ENCODE peak calls at places on chromosomes 16 and 17, in six cellular contexts. U is lung, D is left ventricle myocardium inferior, J is esophagus squamous epithelium, I is mucosa of descending colon, V is psoas muscle. Y is an unnamed sample.

GRCh38 chr16:30896203-30896889 is at the start of gene CTF1:
- DNase-seq in U (peak), D (peak), J (no peak), I (peak), V (peak), Y (peak)

GRCh38 chr17:48174833-48175232 is 67.3 kb downstream of the SNX11 start:
- DNase-seq in U (no peak), D (no peak), J (no peak), I (no peak), V (no peak), Y (no peak)

GRCh38 chr16:77548766-77549165 is 113.9 kb upstream of the ADAMTS18 start:
- DNase-seq in U (no peak), D (no peak), J (no peak), I (no peak), V (no peak), Y (no peak)

GRCh38 chr17:75558666-75559530 is 28.7 kb upstream of the MYO15B start:
- DNase-seq in U (no peak), D (no peak), J (no peak), I (no peak), V (no peak), Y (no peak)

GRCh38 chr17:31279401-31279800 is 17.6 kb downstream of the OMG start:
- DNase-seq in U (no peak), D (no peak), J (no peak), I (no peak), V (no peak), Y (no peak)

GRCh38 chr16:72072514-72073342 is 9.7 kb downstream of the HPR start:
- DNase-seq in U (no peak), D (no peak), J (no peak), I (peak), V (no peak), Y (no peak)

GRCh38 chr16:65249768-65250167 is 127.9 kb upstream of the CDH11 start:
- DNase-seq in U (peak), D (peak), J (no peak), I (peak), V (peak), Y (no peak)

GRCh38 chr17:35795007-35795870 is at the start of gene MMP28:
- DNase-seq in U (peak), D (peak), J (no peak), I (peak), V (peak), Y (no peak)

GRCh38 chr17:18129041-18129502 is 20.5 kb downstream of the MYO15A start:
- DNase-seq in U (peak), D (no peak), J (no peak), I (peak), V (no peak), Y (peak)

GRCh38 chr17:74430385-74430705 is 1.5 kb upstream of the GPRC5C start:
- DNase-seq in U (no peak), D (no peak), J (no peak), I (no peak), V (no peak), Y (no peak)

GRCh38 chr17:48003686-48004120 is 32.8 kb downstream of the CDK5RAP3 start:
- DNase-seq in U (no peak), D (no peak), J (no peak), I (no peak), V (no peak), Y (no peak)

GRCh38 chr16:78216166-78216745 is 116.8 kb downstream of the WWOX start:
- DNase-seq in U (no peak), D (no peak), J (no peak), I (no peak), V (no peak), Y (no peak)

GRCh38 chr17:8593276-8593675 is 37.2 kb downstream of the MYH10 start:
- DNase-seq in U (no peak), D (no peak), J (no peak), I (no peak), V (no peak), Y (no peak)

GRCh38 chr17:61070649-61071048 is 329.0 kb upstream of the TBX2 start:
- DNase-seq in U (no peak), D (no peak), J (no peak), I (no peak), V (no peak), Y (no peak)

GRCh38 chr16:62638324-62638911 is 602.2 kb upstream of the CDH8 start:
- DNase-seq in U (no peak), D (peak), J (no peak), I (no peak), V (no peak), Y (no peak)

GRCh38 chr16:22770866-22771265 is 43.1 kb upstream of the HS3ST2 start:
- DNase-seq in U (no peak), D (no peak), J (no peak), I (no peak), V (no peak), Y (no peak)

GRCh38 chr16:27303256-27304100 is 10.3 kb upstream of the IL4R start:
- DNase-seq in U (no peak), D (no peak), J (no peak), I (no peak), V (no peak), Y (no peak)

GRCh38 chr17:31674717-31675349 is 184.2 kb downstream of the COPRS start:
- DNase-seq in U (no peak), D (no peak), J (no peak), I (no peak), V (no peak), Y (no peak)

GRCh38 chr17:82021728-82022309 is 859 bp downstream of the CENPX start:
- DNase-seq in U (no peak), D (no peak), J (no peak), I (peak), V (no peak), Y (no peak)

GRCh38 chr17:251531-251930 is 70.1 kb upstream of the DOC2B start:
- DNase-seq in U (no peak), D (peak), J (no peak), I (no peak), V (no peak), Y (no peak)

GRCh38 chr17:52604105-52604504 is 445.6 kb upstream of the CA10 start:
- DNase-seq in U (no peak), D (no peak), J (no peak), I (no peak), V (no peak), Y (no peak)

GRCh38 chr17:48025040-48025903 is 12.3 kb downstream of the COPZ2 start:
- DNase-seq in U (peak), D (peak), J (peak), I (peak), V (peak), Y (peak)

GRCh38 chr16:29708917-29709600 is 30.1 kb downstream of the QPRT start:
- DNase-seq in U (no peak), D (no peak), J (no peak), I (no peak), V (no peak), Y (no peak)

GRCh38 chr17:34275881-34276280 is 5.9 kb downstream of the CCL7 start:
- DNase-seq in U (no peak), D (no peak), J (no peak), I (no peak), V (no peak), Y (peak)

GRCh38 chr17:19319771-19320505 is 42.6 kb downstream of the B9D1 start:
- DNase-seq in U (no peak), D (no peak), J (no peak), I (no peak), V (no peak), Y (no peak)

GRCh38 chr17:46976626-46977270 is 2.3 kb downstream of the RPRML start:
- DNase-seq in U (no peak), D (no peak), J (no peak), I (no peak), V (no peak), Y (no peak)

GRCh38 chr17:5044630-5045029 is 9.4 kb upstream of the SLC52A1 start:
- DNase-seq in U (no peak), D (no peak), J (no peak), I (peak), V (no peak), Y (no peak)

GRCh38 chr16:57620316-57621231 is 7.9 kb upstream of the ADGRG1 start:
- DNase-seq in U (peak), D (no peak), J (no peak), I (peak), V (no peak), Y (no peak)

GRCh38 chr16:12602811-12603698 is 200.6 kb downstream of the CPPED1 start:
- DNase-seq in U (no peak), D (no peak), J (no peak), I (no peak), V (no peak), Y (no peak)

GRCh38 chr17:68101075-68101991 is 65.8 kb downstream of the KPNA2 start:
- DNase-seq in U (peak), D (peak), J (peak), I (peak), V (peak), Y (peak)

GRCh38 chr16:54817432-54817831 is 113.2 kb upstream of the IRX5 start:
- DNase-seq in U (peak), D (no peak), J (no peak), I (no peak), V (no peak), Y (no peak)

GRCh38 chr16:2198283-2198682 is 1.9 kb upstream of the CASKIN1 start:
- DNase-seq in U (no peak), D (no peak), J (no peak), I (no peak), V (no peak), Y (no peak)

GRCh38 chr17:50527949-50528474 is 4.5 kb upstream of the EPN3 start:
- DNase-seq in U (no peak), D (no peak), J (no peak), I (no peak), V (no peak), Y (no peak)

GRCh38 chr16:65713409-65713808 is 591.5 kb upstream of the CDH11 start:
- DNase-seq in U (no peak), D (no peak), J (no peak), I (no peak), V (no peak), Y (no peak)

GRCh38 chr17:82097187-82097918 is 683 bp downstream of the FASN start:
- DNase-seq in U (no peak), D (no peak), J (no peak), I (peak), V (peak), Y (no peak)

GRCh38 chr17:58818654-58819053 is 63.0 kb downstream of the PPM1E start:
- DNase-seq in U (no peak), D (no peak), J (no peak), I (no peak), V (no peak), Y (no peak)

GRCh38 chr17:51371732-51372151 is 111.4 kb downstream of the UTP18 start:
- DNase-seq in U (no peak), D (no peak), J (no peak), I (peak), V (no peak), Y (peak)

GRCh38 chr17:2929881-2930533 is 133.4 kb downstream of the OR1D5 start:
- DNase-seq in U (no peak), D (peak), J (no peak), I (peak), V (no peak), Y (no peak)

GRCh38 chr17:77088455-77089117 is 52.2 kb upstream of the SEC14L1 start:
- DNase-seq in U (peak), D (peak), J (peak), I (peak), V (peak), Y (peak)

GRCh38 chr17:77087650-77088454 is 52.9 kb upstream of the SEC14L1 start:
- DNase-seq in U (no peak), D (no peak), J (no peak), I (no peak), V (no peak), Y (no peak)

GRCh38 chr17:77086433-77087010 is 54.2 kb upstream of the SEC14L1 start:
- DNase-seq in U (peak), D (peak), J (peak), I (peak), V (peak), Y (peak)

GRCh38 chr17:77083547-77083946 is 57.2 kb upstream of the SEC14L1 start:
- DNase-seq in U (no peak), D (no peak), J (no peak), I (no peak), V (no peak), Y (no peak)

DNA sequence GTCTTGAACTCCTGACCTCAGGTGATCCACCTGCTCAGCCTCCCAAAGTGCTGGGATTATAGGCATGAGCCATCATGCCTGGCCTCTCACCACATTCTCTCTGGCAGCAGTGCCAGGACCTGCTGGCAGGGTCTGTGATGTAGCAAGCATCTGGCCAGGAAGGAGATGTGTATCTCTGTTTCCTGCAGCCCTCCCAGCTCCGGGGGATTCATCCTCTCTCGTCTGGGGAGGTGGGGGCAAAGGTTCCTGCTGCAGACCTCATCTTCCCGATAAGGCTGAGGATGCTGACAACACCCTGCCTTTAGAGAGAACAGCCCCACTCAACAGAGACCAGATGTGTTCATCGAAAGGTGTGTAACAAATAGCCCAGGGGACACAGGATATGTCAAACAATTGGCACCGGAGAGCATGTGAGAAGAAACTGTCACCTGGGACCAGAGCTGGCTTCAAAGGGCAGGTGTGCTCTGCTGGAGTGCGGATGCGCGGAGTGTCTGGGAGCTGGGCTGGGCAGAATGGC is 54.8 kb upstream of the SEC14L1 start:
- DNase-seq in U (no peak), D (no peak), J (no peak), I (no peak), V (no peak), Y (no peak)
- H3K4me3 ChIP-seq in U (no peak), D (no peak), J (no peak), I (no peak), V (no peak), Y (no peak)

GRCh38 chr16:85565796-85566501 is 47.2 kb upstream of the GSE1 start:
- DNase-seq in U (no peak), D (no peak), J (no peak), I (no peak), V (no peak), Y (no peak)

GRCh38 chr16:85568519-85568918 is 44.6 kb upstream of the GSE1 start:
- DNase-seq in U (peak), D (no peak), J (no peak), I (peak), V (no peak), Y (no peak)

GRCh38 chr16:85569039-85569614 is 44.0 kb upstream of the GSE1 start:
- DNase-seq in U (no peak), D (no peak), J (no peak), I (no peak), V (no peak), Y (no peak)

GRCh38 chr16:85566502-85567100 is 46.5 kb upstream of the GSE1 start:
- DNase-seq in U (no peak), D (no peak), J (no peak), I (no peak), V (no peak), Y (no peak)

DNA sequence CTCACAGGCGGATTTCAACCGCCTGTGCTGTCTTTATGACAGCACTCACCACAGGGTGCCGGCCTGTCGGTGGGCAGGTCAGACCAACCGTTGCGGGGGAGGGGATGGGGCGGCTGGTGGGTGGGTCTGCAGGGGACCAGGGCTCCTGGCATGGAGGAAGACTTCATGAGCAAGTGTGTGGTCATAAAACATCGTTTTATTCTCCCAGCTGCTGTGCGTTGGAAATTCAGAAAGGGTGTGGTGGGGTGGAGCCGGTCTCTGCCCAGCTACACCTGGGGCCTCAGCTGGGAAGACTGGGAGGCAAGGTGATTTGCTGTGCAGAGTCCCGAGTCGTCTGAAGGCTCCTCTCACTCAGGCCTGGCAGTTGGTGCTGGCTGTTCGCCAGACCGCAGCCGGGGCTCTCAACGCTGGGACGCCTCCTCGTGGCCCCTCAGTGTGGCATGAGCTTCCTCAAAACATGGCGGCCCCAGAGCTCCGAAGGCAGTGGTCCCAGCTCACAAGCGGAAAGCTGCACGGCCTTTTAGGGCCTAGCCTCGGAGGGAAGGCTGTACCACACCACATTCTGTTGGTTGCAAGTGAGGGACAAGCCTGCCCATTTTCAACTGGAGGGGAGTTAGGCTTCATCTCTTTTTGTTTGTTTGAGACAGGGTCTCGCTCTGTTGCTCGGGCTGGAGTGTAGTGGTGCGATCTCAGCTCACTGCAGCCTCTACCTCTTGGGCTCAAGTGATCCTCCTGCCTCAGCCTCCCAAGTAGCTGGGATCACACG is 45.8 kb upstream of the GSE1 start:
- DNase-seq in U (no peak), D (no peak), J (no peak), I (peak), V (no peak), Y (no peak)
- TF ChIP-seq CTCF in U (no peak), D (no peak), J (no peak), I (peak), V (no peak), Y (no peak)

DNA sequence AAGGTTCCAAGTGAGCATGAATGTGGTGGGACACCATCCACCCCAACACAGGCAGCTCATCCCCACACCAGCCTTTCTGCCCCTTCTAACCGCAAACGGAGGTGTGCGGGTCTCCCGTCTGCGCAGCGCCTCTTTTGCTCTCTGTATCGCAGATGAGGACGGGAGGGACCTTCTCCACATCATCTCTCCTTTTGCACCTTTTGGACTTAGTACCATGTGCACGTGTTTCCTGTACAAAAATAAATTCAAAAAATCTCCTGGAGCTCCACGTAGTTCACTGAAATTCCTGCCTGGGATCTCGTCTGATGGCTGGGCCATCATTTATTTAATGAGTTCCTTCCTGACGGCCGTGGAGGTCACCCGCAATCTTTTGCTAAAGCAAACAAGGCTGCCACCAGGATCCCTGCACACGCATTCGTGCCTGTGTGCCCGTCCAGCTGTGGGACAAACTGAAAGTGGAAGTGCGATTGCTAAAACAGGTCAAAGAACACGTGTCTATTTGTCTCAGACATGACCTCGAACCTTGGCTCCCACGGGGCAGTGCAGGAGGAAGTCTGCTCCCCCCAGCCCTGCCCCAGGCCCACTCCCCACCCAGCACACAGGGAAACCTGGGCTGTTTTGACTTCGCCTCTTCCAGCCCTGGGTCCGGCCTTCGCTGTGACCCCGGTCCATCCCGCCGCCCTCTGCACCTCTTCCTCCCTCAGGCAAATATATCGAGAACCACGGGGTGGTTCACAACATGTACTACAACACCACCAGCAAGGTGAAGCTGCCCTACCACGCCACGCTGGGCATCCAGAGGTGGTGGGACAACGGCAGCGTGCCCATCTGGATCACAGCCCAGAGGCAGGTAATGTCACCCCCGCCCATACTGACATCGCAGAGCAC is 2.3 kb downstream of the ENPP7 start:
- DNase-seq in U (peak), D (no peak), J (no peak), I (peak), V (no peak), Y (no peak)
- H3K4me3 ChIP-seq in U (no peak), D (peak), J (no peak), I (no peak), V (peak), Y (no peak)

GRCh38 chr16:85173077-85173980 is 61.1 kb upstream of the CIBAR2 start:
- DNase-seq in U (no peak), D (no peak), J (no peak), I (no peak), V (no peak), Y (no peak)

GRCh38 chr16:85173981-85174751 is 61.9 kb upstream of the CIBAR2 start:
- DNase-seq in U (no peak), D (no peak), J (no peak), I (peak), V (peak), Y (no peak)

GRCh38 chr16:85171004-85171808 is 58.9 kb upstream of the CIBAR2 start:
- DNase-seq in U (no peak), D (no peak), J (no peak), I (no peak), V (no peak), Y (no peak)

GRCh38 chr16:85171809-85172464 is 59.7 kb upstream of the CIBAR2 start:
- DNase-seq in U (no peak), D (no peak), J (no peak), I (no peak), V (no peak), Y (no peak)

DNA sequence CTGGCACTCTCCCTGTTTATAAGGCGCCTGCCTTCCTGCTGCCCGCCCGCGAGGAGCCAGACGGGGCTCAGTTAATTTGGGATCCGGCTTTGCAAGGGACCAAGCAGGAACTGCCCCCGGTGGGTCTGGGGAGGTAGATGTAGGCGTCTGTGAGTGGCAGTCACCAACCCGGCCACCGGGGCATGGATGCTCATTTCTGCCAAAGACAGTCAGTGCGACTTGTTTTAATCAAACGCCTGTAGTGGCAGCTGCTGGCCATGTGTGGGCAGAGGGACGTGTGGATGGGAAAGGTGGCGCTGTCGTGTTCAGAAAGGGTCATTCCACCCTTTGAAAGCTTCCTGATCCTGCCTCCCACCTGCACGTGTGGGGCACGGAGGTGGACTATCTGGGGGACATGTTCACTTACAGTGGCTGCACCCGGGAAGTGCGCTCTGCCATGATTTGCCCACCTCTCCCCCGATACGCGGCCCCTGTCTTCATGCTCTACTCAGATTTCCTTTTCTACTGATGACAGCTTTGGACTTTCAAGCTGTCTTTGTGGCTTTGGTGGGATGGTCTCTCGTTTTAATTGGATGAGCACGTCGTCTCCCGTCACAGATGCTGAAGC is 60.3 kb upstream of the CIBAR2 start:
- DNase-seq in U (no peak), D (no peak), J (no peak), I (peak), V (no peak), Y (no peak)
- TF ChIP-seq CTCF in U (no peak), D (peak), J (peak), I (no peak), V (peak), Y (peak)

Y was measured in astrocyte of the cerebellum.